ENCODE peak calls at places on chromosomes 3 and 15, in nine cellular contexts. One of them, this sample, is unnamed.
A peak's percentile ranks its signal among the peaks of the same experiment; 100 is the strongest.

GRCh38 chr15:20645956-20646355 is 104.4 kb upstream of the GOLGA6L6 start:
- DNase-seq in transverse colon: peak; percentile 31
- DNase-seq in GM23338: no peak
- DNase-seq in breast epithelium: peak; percentile 54
- DNase-seq in endothelial cell of umbilical vein: no peak
- DNase-seq in HCT116: no peak
- DNase-seq in SK-N-SH: no peak
- DNase-seq in stomach: no peak
- DNase-seq in K562: no peak
- DNase-seq in this sample: no peak

GRCh38 chr15:93056836-93057235 is 32.2 kb downstream of the RGMA start:
- DNase-seq in GM23338: no peak
- DNase-seq in K562: no peak
- DNase-seq in endothelial cell of umbilical vein: no peak
- DNase-seq in transverse colon: no peak
- DNase-seq in SK-N-SH: no peak
- DNase-seq in breast epithelium: no peak
- DNase-seq in HCT116: no peak
- DNase-seq in stomach: no peak
- DNase-seq in this sample: no peak

GRCh38 chr3:158407844-158408517 is 163.0 kb upstream of the MLF1 start:
- DNase-seq in endothelial cell of umbilical vein: no peak
- DNase-seq in GM23338: no peak
- DNase-seq in K562: peak; percentile 52
- DNase-seq in stomach: no peak
- DNase-seq in HCT116: no peak
- DNase-seq in breast epithelium: no peak
- DNase-seq in SK-N-SH: no peak
- DNase-seq in transverse colon: no peak
- DNase-seq in this sample: no peak

GRCh38 chr15:71680079-71680461 is 130.3 kb upstream of the NR2E3 start:
- DNase-seq in endothelial cell of umbilical vein: peak; percentile 45
- DNase-seq in HCT116: no peak
- DNase-seq in GM23338: peak; percentile 36
- DNase-seq in stomach: peak; percentile 28
- DNase-seq in K562: no peak
- DNase-seq in SK-N-SH: no peak
- DNase-seq in breast epithelium: no peak
- DNase-seq in transverse colon: no peak
- DNase-seq in this sample: peak; percentile 63

GRCh38 chr3:64220161-64220560 is 5.1 kb downstream of the PRICKLE2 start:
- DNase-seq in GM23338: no peak
- DNase-seq in breast epithelium: no peak
- DNase-seq in K562: no peak
- DNase-seq in transverse colon: no peak
- DNase-seq in HCT116: no peak
- DNase-seq in endothelial cell of umbilical vein: peak; percentile 88
- DNase-seq in SK-N-SH: no peak
- DNase-seq in stomach: no peak
- DNase-seq in this sample: no peak

GRCh38 chr3:195005251-195005620 is 265.7 kb downstream of the XXYLT1 start:
- DNase-seq in breast epithelium: no peak
- DNase-seq in K562: no peak
- DNase-seq in GM23338: peak; percentile 47
- DNase-seq in HCT116: no peak
- DNase-seq in endothelial cell of umbilical vein: no peak
- DNase-seq in stomach: no peak
- DNase-seq in transverse colon: no peak
- DNase-seq in SK-N-SH: no peak
- DNase-seq in this sample: no peak

GRCh38 chr3:175224051-175224450 is 364.9 kb downstream of the NAALADL2 start:
- DNase-seq in K562: no peak
- DNase-seq in GM23338: no peak
- DNase-seq in breast epithelium: no peak
- DNase-seq in SK-N-SH: no peak
- DNase-seq in transverse colon: no peak
- DNase-seq in endothelial cell of umbilical vein: peak; percentile 7
- DNase-seq in HCT116: peak; percentile 15
- DNase-seq in stomach: no peak
- DNase-seq in this sample: no peak

GRCh38 chr3:64300790-64301423 is 75.6 kb upstream of the PRICKLE2 start:
- DNase-seq in GM23338: no peak
- DNase-seq in SK-N-SH: no peak
- DNase-seq in endothelial cell of umbilical vein: no peak
- DNase-seq in stomach: no peak
- DNase-seq in breast epithelium: no peak
- DNase-seq in K562: no peak
- DNase-seq in HCT116: no peak
- DNase-seq in transverse colon: no peak
- DNase-seq in this sample: no peak

GRCh38 chr3:45145223-45145622 is 955 bp downstream of the CDCP1 start:
- DNase-seq in K562: no peak
- DNase-seq in transverse colon: no peak
- DNase-seq in breast epithelium: no peak
- DNase-seq in stomach: no peak
- DNase-seq in HCT116: no peak
- DNase-seq in endothelial cell of umbilical vein: no peak
- DNase-seq in GM23338: peak; percentile 42
- DNase-seq in SK-N-SH: peak; percentile 28
- DNase-seq in this sample: peak; percentile 61

GRCh38 chr15:84855032-84855645 is 29.3 kb upstream of the SLC28A1 start:
- DNase-seq in transverse colon: no peak
- DNase-seq in breast epithelium: no peak
- DNase-seq in HCT116: no peak
- DNase-seq in SK-N-SH: no peak
- DNase-seq in K562: no peak
- DNase-seq in endothelial cell of umbilical vein: no peak
- DNase-seq in stomach: no peak
- DNase-seq in GM23338: no peak
- DNase-seq in this sample: peak; percentile 24

GRCh38 chr15:68312701-68313204 is 35.2 kb downstream of the FEM1B start:
- DNase-seq in HCT116: no peak
- DNase-seq in stomach: no peak
- DNase-seq in breast epithelium: peak; percentile 44
- DNase-seq in endothelial cell of umbilical vein: no peak
- DNase-seq in transverse colon: no peak
- DNase-seq in K562: peak; percentile 38
- DNase-seq in SK-N-SH: peak; percentile 9
- DNase-seq in GM23338: no peak
- DNase-seq in this sample: no peak

GRCh38 chr15:67146875-67147381 is 81.5 kb downstream of the SMAD3 start:
- DNase-seq in stomach: no peak
- DNase-seq in GM23338: peak; percentile 55
- DNase-seq in SK-N-SH: no peak
- DNase-seq in endothelial cell of umbilical vein: peak; percentile 94
- DNase-seq in transverse colon: peak; percentile 82
- DNase-seq in K562: peak; percentile 11
- DNase-seq in breast epithelium: no peak
- DNase-seq in HCT116: no peak
- DNase-seq in this sample: peak; percentile 93

GRCh38 chr3:98901032-98901464 is 447 bp downstream of the DCBLD2 start:
- DNase-seq in GM23338: peak; percentile 80
- DNase-seq in K562: peak; percentile 60
- DNase-seq in transverse colon: peak; percentile 45
- DNase-seq in endothelial cell of umbilical vein: peak; percentile 70
- DNase-seq in SK-N-SH: peak; percentile 77
- DNase-seq in HCT116: no peak
- DNase-seq in stomach: peak; percentile 40
- DNase-seq in breast epithelium: no peak
- DNase-seq in this sample: peak; percentile 39

GRCh38 chr3:46495901-46496456 is 1.8 kb upstream of the RTP3 start:
- DNase-seq in stomach: no peak
- DNase-seq in SK-N-SH: no peak
- DNase-seq in breast epithelium: no peak
- DNase-seq in endothelial cell of umbilical vein: no peak
- DNase-seq in GM23338: no peak
- DNase-seq in HCT116: no peak
- DNase-seq in K562: no peak
- DNase-seq in transverse colon: no peak
- DNase-seq in this sample: no peak

GRCh38 chr3:38585791-38586420 is 63.6 kb downstream of the SCN5A start:
- DNase-seq in stomach: peak; percentile 9
- DNase-seq in GM23338: no peak
- DNase-seq in HCT116: no peak
- DNase-seq in SK-N-SH: no peak
- DNase-seq in K562: no peak
- DNase-seq in breast epithelium: no peak
- DNase-seq in transverse colon: peak; percentile 1
- DNase-seq in endothelial cell of umbilical vein: no peak
- DNase-seq in this sample: no peak

GRCh38 chr15:40420793-40421192 is 15.2 kb downstream of the IVD start:
- DNase-seq in endothelial cell of umbilical vein: no peak
- DNase-seq in stomach: peak; percentile 93
- DNase-seq in GM23338: no peak
- DNase-seq in SK-N-SH: no peak
- DNase-seq in K562: no peak
- DNase-seq in HCT116: peak; percentile 29
- DNase-seq in breast epithelium: peak; percentile 85
- DNase-seq in transverse colon: peak; percentile 86
- DNase-seq in this sample: peak; percentile 88

GRCh38 chr15:96243701-96244100 is 86.8 kb upstream of the NR2F2 start:
- DNase-seq in K562: no peak
- DNase-seq in transverse colon: no peak
- DNase-seq in breast epithelium: no peak
- DNase-seq in GM23338: no peak
- DNase-seq in HCT116: no peak
- DNase-seq in SK-N-SH: no peak
- DNase-seq in endothelial cell of umbilical vein: no peak
- DNase-seq in stomach: no peak
- DNase-seq in this sample: no peak

GRCh38 chr3:111717601-111718000 is 122.5 kb upstream of the ZBED2 start:
- DNase-seq in stomach: peak; percentile 86
- DNase-seq in GM23338: peak; percentile 92
- DNase-seq in endothelial cell of umbilical vein: peak; percentile 83
- DNase-seq in transverse colon: peak; percentile 75
- DNase-seq in HCT116: peak; percentile 81
- DNase-seq in K562: peak; percentile 70
- DNase-seq in breast epithelium: peak; percentile 75
- DNase-seq in SK-N-SH: peak; percentile 61
- DNase-seq in this sample: peak; percentile 86

GRCh38 chr3:56985460-56986327 is 74.8 kb upstream of the SPATA12 start:
- DNase-seq in SK-N-SH: peak; percentile 62
- DNase-seq in breast epithelium: no peak
- DNase-seq in K562: no peak
- DNase-seq in GM23338: peak; percentile 30
- DNase-seq in endothelial cell of umbilical vein: no peak
- DNase-seq in transverse colon: no peak
- DNase-seq in stomach: no peak
- DNase-seq in HCT116: no peak
- DNase-seq in this sample: no peak
- H3K4me1 ChIP-seq in SK-N-SH: peaks cover 10% of the 10 kb centered on the region
- H3K4me1 ChIP-seq in breast epithelium: no peaks in the 10 kb centered on the region
- H3K4me1 ChIP-seq in K562: no peaks in the 10 kb centered on the region
- H3K4me1 ChIP-seq in GM23338: peaks cover 10% of the 10 kb centered on the region
- H3K4me1 ChIP-seq in endothelial cell of umbilical vein: peaks cover 11% of the 10 kb centered on the region
- H3K4me1 ChIP-seq in transverse colon: peaks cover 23% of the 10 kb centered on the region
- H3K4me1 ChIP-seq in stomach: peaks cover 48% of the 10 kb centered on the region
- H3K4me1 ChIP-seq in HCT116: peaks cover 13% of the 10 kb centered on the region
- H3K4me1 ChIP-seq in this sample: peaks cover 8% of the 10 kb centered on the region

GRCh38 chr15:49382394-49382793 is 40.6 kb upstream of the FGF7 start:
- DNase-seq in GM23338: no peak
- DNase-seq in HCT116: no peak
- DNase-seq in stomach: no peak
- DNase-seq in transverse colon: no peak
- DNase-seq in SK-N-SH: no peak
- DNase-seq in breast epithelium: no peak
- DNase-seq in K562: no peak
- DNase-seq in endothelial cell of umbilical vein: no peak
- DNase-seq in this sample: no peak

GRCh38 chr15:49383266-49383665 is 39.8 kb upstream of the FGF7 start:
- DNase-seq in HCT116: no peak
- DNase-seq in SK-N-SH: no peak
- DNase-seq in transverse colon: no peak
- DNase-seq in breast epithelium: no peak
- DNase-seq in GM23338: no peak
- DNase-seq in endothelial cell of umbilical vein: no peak
- DNase-seq in stomach: no peak
- DNase-seq in K562: no peak
- DNase-seq in this sample: no peak

DNA sequence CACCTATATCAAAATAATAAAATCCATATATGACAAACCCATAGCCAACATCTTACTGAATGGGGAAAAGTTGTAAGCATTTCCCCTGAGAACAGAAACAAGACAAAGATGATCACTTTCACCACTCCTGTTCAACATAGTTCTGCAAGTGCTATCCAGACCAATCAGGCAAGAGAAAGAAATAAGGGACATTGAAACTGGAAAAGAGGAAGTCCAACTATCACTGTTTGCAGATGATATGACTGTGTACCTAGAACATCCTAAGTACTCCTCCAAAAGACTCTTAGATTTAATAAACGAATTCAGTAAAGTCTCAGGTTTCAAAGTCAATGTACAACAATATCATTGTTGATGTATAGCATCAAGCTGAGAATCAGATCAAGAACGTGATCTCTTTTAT is 35.6 kb upstream of the FGF7 start:
- DNase-seq in endothelial cell of umbilical vein: no peak
- DNase-seq in SK-N-SH: no peak
- DNase-seq in HCT116: no peak
- DNase-seq in stomach: no peak
- DNase-seq in transverse colon: no peak
- DNase-seq in GM23338: no peak
- DNase-seq in breast epithelium: no peak
- DNase-seq in K562: no peak
- DNase-seq in this sample: no peak
- TF ChIP-seq POLR2AphosphoS5 in endothelial cell of umbilical vein: no peak
- TF ChIP-seq POLR2AphosphoS5 in SK-N-SH: no peak
- TF ChIP-seq POLR2AphosphoS5 in HCT116: no peak
- TF ChIP-seq POLR2AphosphoS5 in stomach: no peak
- TF ChIP-seq POLR2AphosphoS5 in transverse colon: no peak
- TF ChIP-seq POLR2AphosphoS5 in GM23338: no peak
- TF ChIP-seq POLR2AphosphoS5 in breast epithelium: no peak
- TF ChIP-seq POLR2AphosphoS5 in K562: no peak
- TF ChIP-seq POLR2AphosphoS5 in this sample: no peak

DNA sequence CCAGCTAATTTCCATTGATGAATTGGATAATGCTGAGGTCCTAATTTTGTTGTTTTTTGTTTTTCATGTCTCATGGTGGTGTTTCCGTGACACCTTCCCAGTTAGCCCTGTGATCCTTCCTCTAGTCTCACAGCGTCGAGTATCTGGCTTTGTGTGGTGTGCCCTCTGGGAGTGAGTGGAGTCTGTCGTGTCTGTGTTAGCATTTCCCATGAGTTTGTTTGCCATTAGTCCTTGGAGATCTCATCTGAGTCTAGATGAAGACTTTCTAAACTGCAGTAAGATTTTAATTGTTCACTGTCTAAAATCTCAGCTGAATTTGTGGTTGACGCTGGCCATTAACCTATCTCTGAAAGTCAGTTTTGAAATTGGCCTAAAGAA is 224.2 kb downstream of the ITPR1 start:
- DNase-seq in HCT116: no peak
- DNase-seq in stomach: no peak
- DNase-seq in SK-N-SH: no peak
- DNase-seq in endothelial cell of umbilical vein: no peak
- DNase-seq in K562: no peak
- DNase-seq in GM23338: no peak
- DNase-seq in transverse colon: no peak
- DNase-seq in breast epithelium: no peak
- DNase-seq in this sample: no peak
- H3K4me1 ChIP-seq in HCT116: peaks cover 24% of the 10 kb centered on the region
- H3K4me1 ChIP-seq in stomach: peaks cover 41% of the 10 kb centered on the region
- H3K4me1 ChIP-seq in SK-N-SH: peaks cover 33% of the 10 kb centered on the region
- H3K4me1 ChIP-seq in endothelial cell of umbilical vein: no peaks in the 10 kb centered on the region
- H3K4me1 ChIP-seq in K562: no peaks in the 10 kb centered on the region
- H3K4me1 ChIP-seq in GM23338: peaks cover 29% of the 10 kb centered on the region
- H3K4me1 ChIP-seq in transverse colon: peaks cover 41% of the 10 kb centered on the region
- H3K4me1 ChIP-seq in breast epithelium: peaks cover 24% of the 10 kb centered on the region
- H3K4me1 ChIP-seq in this sample: peaks cover 8% of the 10 kb centered on the region

GRCh38 chr15:97672586-97672985 is 287.9 kb upstream of the ARRDC4 start:
- DNase-seq in breast epithelium: no peak
- DNase-seq in endothelial cell of umbilical vein: no peak
- DNase-seq in stomach: no peak
- DNase-seq in HCT116: no peak
- DNase-seq in K562: no peak
- DNase-seq in GM23338: no peak
- DNase-seq in SK-N-SH: no peak
- DNase-seq in transverse colon: no peak
- DNase-seq in this sample: no peak
- TF ChIP-seq POLR2AphosphoS5 in breast epithelium: no peak
- TF ChIP-seq POLR2AphosphoS5 in endothelial cell of umbilical vein: no peak
- TF ChIP-seq POLR2AphosphoS5 in stomach: no peak
- TF ChIP-seq POLR2AphosphoS5 in HCT116: no peak
- TF ChIP-seq POLR2AphosphoS5 in K562: no peak
- TF ChIP-seq POLR2AphosphoS5 in GM23338: no peak
- TF ChIP-seq POLR2AphosphoS5 in SK-N-SH: no peak
- TF ChIP-seq POLR2AphosphoS5 in transverse colon: no peak
- TF ChIP-seq POLR2AphosphoS5 in this sample: no peak